ENCODE peak calls at places on chromosomes 13 and 19, in five cellular contexts. F, D, E, W and V are unnamed samples.

GRCh38 chr13:50026788-50027473 is 11.7 kb downstream of the KCNRG start:
- DNase-seq in F (no peak), D (no peak), E (no peak), W (no peak), V (no peak)

GRCh38 chr13:79659161-79659560 is 178.2 kb downstream of the NDFIP2 start:
- DNase-seq in F (no peak), D (peak; percentile 43), E (no peak), W (no peak), V (no peak)

GRCh38 chr19:39524495-39524894 is 8.2 kb downstream of the EID2B start:
- DNase-seq in F (no peak), D (no peak), E (no peak), W (no peak), V (no peak)

GRCh38 chr19:948842-949496 is 23.1 kb downstream of the ARID3A start:
- DNase-seq in F (no peak), D (no peak), E (no peak), W (no peak), V (no peak)

GRCh38 chr13:23160241-23161175 is 20.3 kb upstream of the SGCG start:
- DNase-seq in F (no peak), D (no peak), E (no peak), W (peak; percentile 37), V (no peak)

GRCh38 chr13:60583911-60584753 is 187.1 kb downstream of the TDRD3 start:
- DNase-seq in F (peak; percentile 20), D (no peak), E (no peak), W (no peak), V (no peak)

GRCh38 chr19:48405850-48406249 is 12.4 kb downstream of the GRIN2D start:
- DNase-seq in F (no peak), D (no peak), E (no peak), W (no peak), V (no peak)

GRCh38 chr19:53394522-53394973 is 401 bp upstream of the ZNF765 start:
- DNase-seq in F (no peak), D (peak; percentile 61), E (no peak), W (peak; percentile 5), V (no peak)

GRCh38 chr19:47779524-47780214 is 1.2 kb downstream of the SELENOW start:
- DNase-seq in F (no peak), D (peak; percentile 77), E (no peak), W (no peak), V (no peak)